ENCODE peak calls at places on chromosome 4, in four cellular contexts. B, Z, M and W are unnamed samples.

GRCh38 chr4:105956566-105956965 is 61.3 kb downstream of the NPNT start:
- DNase-seq in B (no peak), Z (no peak), M (no peak), W (no peak)

GRCh38 chr4:81135501-81135900 is 79.5 kb downstream of the PRKG2 start:
- DNase-seq in B (no peak), Z (peak; percentile 57), M (no peak), W (no peak)

GRCh38 chr4:39706334-39706733 is 8.4 kb downstream of the UBE2K start:
- DNase-seq in B (no peak), Z (peak; percentile 89), M (no peak), W (peak; percentile 88)

GRCh38 chr4:46844325-46844917 is 64.6 kb downstream of the COX7B2 start:
- DNase-seq in B (peak; percentile 47), Z (peak; percentile 61), M (peak; percentile 63), W (peak; percentile 72)

GRCh38 chr4:165378763-165379631 is at the start of gene CPE:
- DNase-seq in B (peak; percentile 70), Z (peak; percentile 44), M (peak; percentile 81), W (peak; percentile 60)

GRCh38 chr4:37389967-37390580 is 145.5 kb downstream of the NWD2 start:
- DNase-seq in B (peak; percentile 18), Z (peak; percentile 41), M (peak; percentile 66), W (peak; percentile 63)

GRCh38 chr4:184787766-184788503 is 37.8 kb downstream of the ACSL1 start:
- DNase-seq in B (no peak), Z (no peak), M (no peak), W (peak; percentile 33)

GRCh38 chr4:113272523-113272922 is 223.1 kb downstream of the ANK2 start:
- DNase-seq in B (no peak), Z (no peak), M (no peak), W (no peak)

GRCh38 chr4:71212216-71212615 is 126.6 kb upstream of the SLC4A4 start:
- DNase-seq in B (no peak), Z (no peak), M (no peak), W (no peak)

GRCh38 chr4:1379351-1379781 is 26.9 kb downstream of the NKX1-1 start:
- DNase-seq in B (no peak), Z (no peak), M (no peak), W (no peak)

GRCh38 chr4:36392049-36392448 is 110.6 kb downstream of the DTHD1 start:
- DNase-seq in B (no peak), Z (no peak), M (no peak), W (peak; percentile 60)

GRCh38 chr4:22339491-22339890 is 176.4 kb downstream of the ADGRA3 start:
- DNase-seq in B (no peak), Z (no peak), M (no peak), W (no peak)

GRCh38 chr4:48016141-48017107 is at the start of the genes CNGA1 and NIPAL1:
- DNase-seq in B (peak; percentile 78), Z (peak; percentile 23), M (peak; percentile 75), W (peak; percentile 86)

GRCh38 chr4:103634236-103634635 is 85.5 kb downstream of the TACR3 start:
- DNase-seq in B (no peak), Z (no peak), M (no peak), W (peak; percentile 19)

GRCh38 chr4:6875431-6875831 is 34.2 kb upstream of the TBC1D14 start:
- DNase-seq in B (no peak), Z (no peak), M (peak; percentile 93), W (no peak)

GRCh38 chr4:152575533-152575932 is 39.6 kb upstream of the FBXW7 start:
- DNase-seq in B (no peak), Z (no peak), M (no peak), W (no peak)

GRCh38 chr4:3484057-3484973 is 21.2 kb downstream of the DOK7 start:
- DNase-seq in B (no peak), Z (no peak), M (no peak), W (no peak)

GRCh38 chr4:126375462-126376054 is 1060.8 kb downstream of the FAT4 start:
- DNase-seq in B (no peak), Z (no peak), M (no peak), W (no peak)

GRCh38 chr4:121898150-121898549 is 27.9 kb upstream of the BBS7 start:
- DNase-seq in B (peak; percentile 18), Z (no peak), M (peak; percentile 16), W (no peak)

GRCh38 chr4:42104521-42104920 is 47.9 kb downstream of the BEND4 start:
- DNase-seq in B (no peak), Z (peak; percentile 70), M (peak; percentile 65), W (peak; percentile 47)

GRCh38 chr4:150209140-150209829 is 131.0 kb downstream of the DCLK2 start:
- DNase-seq in B (peak; percentile 49), Z (peak; percentile 71), M (peak; percentile 43), W (peak; percentile 74)

GRCh38 chr4:26779674-26780073 is 81.0 kb upstream of the STIM2 start:
- DNase-seq in B (no peak), Z (peak; percentile 48), M (no peak), W (peak; percentile 35)

GRCh38 chr4:156958276-156959074 is 13.1 kb downstream of the PDGFC start:
- DNase-seq in B (no peak), Z (no peak), M (peak; percentile 37), W (no peak)

GRCh38 chr4:181162266-181163063 is 1080.7 kb upstream of the TENM3 start:
- DNase-seq in B (no peak), Z (no peak), M (no peak), W (no peak)

GRCh38 chr4:82561745-82562552 is at the start of gene TMEM150C:
- DNase-seq in B (peak; percentile 4), Z (no peak), M (peak; percentile 51), W (peak; percentile 44)

GRCh38 chr4:108270466-108271450 is 102.0 kb upstream of the LEF1 start:
- DNase-seq in B (no peak), Z (peak; percentile 94), M (no peak), W (peak; percentile 93)

GRCh38 chr4:159410076-159410777 is 307.3 kb downstream of the RAPGEF2 start:
- DNase-seq in B (no peak), Z (peak; percentile 63), M (no peak), W (peak; percentile 88)

GRCh38 chr4:53686521-53686920 is 95.2 kb upstream of the LNX1 start:
- DNase-seq in B (no peak), Z (peak; percentile 42), M (no peak), W (peak; percentile 18)

GRCh38 chr4:46146993-46147392 is 23.1 kb upstream of the GABRG1 start:
- DNase-seq in B (no peak), Z (no peak), M (no peak), W (no peak)

GRCh38 chr4:84530871-84531270 is 31.8 kb upstream of the NKX6-1 start:
- DNase-seq in B (no peak), Z (peak; percentile 19), M (no peak), W (peak; percentile 65)

GRCh38 chr4:54513231-54513630 is 144.5 kb upstream of the KIT start:
- DNase-seq in B (no peak), Z (peak; percentile 93), M (no peak), W (peak; percentile 76)

GRCh38 chr4:175386776-175387507 is 425.1 kb downstream of the GPM6A start:
- DNase-seq in B (no peak), Z (no peak), M (no peak), W (no peak)

GRCh38 chr4:74094227-74094626 is 4.8 kb downstream of the CXCL2 start:
- DNase-seq in B (no peak), Z (no peak), M (peak; percentile 78), W (no peak)

GRCh38 chr4:26127851-26128337 is 192.9 kb upstream of the RBPJ start:
- DNase-seq in B (no peak), Z (no peak), M (no peak), W (no peak)

GRCh38 chr4:25144870-25145481 is 15.3 kb downstream of the SEPSECS start:
- DNase-seq in B (no peak), Z (peak; percentile 21), M (peak; percentile 48), W (peak; percentile 53)

GRCh38 chr4:1047106-1047975 is 35.9 kb downstream of the FGFRL1 start:
- DNase-seq in B (no peak), Z (no peak), M (no peak), W (no peak)

GRCh38 chr4:142719854-142720541 is 126.1 kb downstream of the INPP4B start:
- DNase-seq in B (no peak), Z (peak; percentile 21), M (peak; percentile 64), W (peak; percentile 73)

GRCh38 chr4:8235224-8235623 is 34.3 kb upstream of the HTRA3 start:
- DNase-seq in B (no peak), Z (no peak), M (no peak), W (no peak)

GRCh38 chr4:78907638-78908037 is 31.6 kb downstream of the PAQR3 start:
- DNase-seq in B (no peak), Z (no peak), M (no peak), W (no peak)

GRCh38 chr4:108043536-108043935 is 53.8 kb downstream of the HADH start:
- DNase-seq in B (no peak), Z (no peak), M (no peak), W (no peak)